ENCODE peak calls at places on chromosomes 1 and 21, in eight cellular contexts. One of them, this sample, is unnamed. For H3K4me1, the result is how much of the 10 kb centered on the place peaks cover.

GRCh38 chr1:229129306-229130027 is 141.4 kb upstream of the RAB4A start:
- DNase-seq in colonic mucosa: no peak
- DNase-seq in heart left ventricle: no peak
- DNase-seq in CD4-positive, alpha-beta memory T cell: peak
- DNase-seq in HCT116: no peak
- DNase-seq in psoas muscle: no peak
- DNase-seq in A549: no peak
- DNase-seq in transverse colon: peak
- DNase-seq in this sample: no peak

GRCh38 chr1:109620890-109621289 is 1.3 kb downstream of the AMPD2 start:
- DNase-seq in CD4-positive, alpha-beta memory T cell: peak
- DNase-seq in heart left ventricle: peak
- DNase-seq in HCT116: peak
- DNase-seq in A549: peak
- DNase-seq in transverse colon: peak
- DNase-seq in psoas muscle: peak
- DNase-seq in colonic mucosa: peak
- DNase-seq in this sample: peak

GRCh38 chr1:63662846-63663245 is 69.6 kb downstream of the PGM1 start:
- DNase-seq in CD4-positive, alpha-beta memory T cell: no peak
- DNase-seq in HCT116: peak
- DNase-seq in colonic mucosa: no peak
- DNase-seq in transverse colon: no peak
- DNase-seq in psoas muscle: no peak
- DNase-seq in A549: peak
- DNase-seq in heart left ventricle: no peak
- DNase-seq in this sample: no peak

GRCh38 chr1:172999349-172999748 is 51.4 kb downstream of the TNFSF18 start:
- DNase-seq in A549: no peak
- DNase-seq in psoas muscle: no peak
- DNase-seq in colonic mucosa: no peak
- DNase-seq in heart left ventricle: no peak
- DNase-seq in HCT116: no peak
- DNase-seq in transverse colon: no peak
- DNase-seq in CD4-positive, alpha-beta memory T cell: no peak
- DNase-seq in this sample: no peak

GRCh38 chr1:91523462-91523861 is 22.8 kb downstream of the CDC7 start:
- DNase-seq in colonic mucosa: no peak
- DNase-seq in transverse colon: no peak
- DNase-seq in heart left ventricle: no peak
- DNase-seq in CD4-positive, alpha-beta memory T cell: no peak
- DNase-seq in psoas muscle: no peak
- DNase-seq in HCT116: no peak
- DNase-seq in A549: peak
- DNase-seq in this sample: no peak

GRCh38 chr1:152577168-152577567 is 3.1 kb downstream of the LCE3D start:
- DNase-seq in CD4-positive, alpha-beta memory T cell: no peak
- DNase-seq in HCT116: no peak
- DNase-seq in colonic mucosa: no peak
- DNase-seq in transverse colon: no peak
- DNase-seq in A549: no peak
- DNase-seq in psoas muscle: no peak
- DNase-seq in heart left ventricle: no peak
- DNase-seq in this sample: no peak

GRCh38 chr21:34846601-34847112 is 177.9 kb downstream of the CLIC6 start:
- DNase-seq in colonic mucosa: peak
- DNase-seq in CD4-positive, alpha-beta memory T cell: no peak
- DNase-seq in transverse colon: peak
- DNase-seq in heart left ventricle: no peak
- DNase-seq in A549: peak
- DNase-seq in HCT116: peak
- DNase-seq in psoas muscle: peak
- DNase-seq in this sample: no peak

GRCh38 chr21:36388835-36389234 is 3.6 kb downstream of the CHAF1B start:
- DNase-seq in colonic mucosa: no peak
- DNase-seq in heart left ventricle: no peak
- DNase-seq in CD4-positive, alpha-beta memory T cell: no peak
- DNase-seq in transverse colon: no peak
- DNase-seq in psoas muscle: no peak
- DNase-seq in A549: peak
- DNase-seq in HCT116: no peak
- DNase-seq in this sample: no peak

GRCh38 chr21:42314616-42315295 is 453 bp downstream of the TFF3 start:
- DNase-seq in A549: no peak
- DNase-seq in psoas muscle: no peak
- DNase-seq in colonic mucosa: peak
- DNase-seq in HCT116: no peak
- DNase-seq in transverse colon: peak
- DNase-seq in CD4-positive, alpha-beta memory T cell: no peak
- DNase-seq in heart left ventricle: no peak
- DNase-seq in this sample: no peak

GRCh38 chr1:109762039-109762585 is 1.6 kb downstream of the EPS8L3 start:
- DNase-seq in A549: no peak
- DNase-seq in psoas muscle: no peak
- DNase-seq in CD4-positive, alpha-beta memory T cell: no peak
- DNase-seq in HCT116: no peak
- DNase-seq in heart left ventricle: no peak
- DNase-seq in colonic mucosa: peak
- DNase-seq in transverse colon: peak
- DNase-seq in this sample: peak

GRCh38 chr21:8991088-8991907 is 1530.1 kb upstream of the TPTE start:
- DNase-seq in A549: peak
- DNase-seq in HCT116: no peak
- DNase-seq in psoas muscle: no peak
- DNase-seq in transverse colon: no peak
- DNase-seq in heart left ventricle: no peak
- DNase-seq in colonic mucosa: no peak
- DNase-seq in CD4-positive, alpha-beta memory T cell: no peak
- DNase-seq in this sample: no peak

GRCh38 chr21:31316488-31317169 is 27.4 kb downstream of the TIAM1 start:
- DNase-seq in psoas muscle: no peak
- DNase-seq in A549: no peak
- DNase-seq in colonic mucosa: no peak
- DNase-seq in heart left ventricle: no peak
- DNase-seq in transverse colon: no peak
- DNase-seq in CD4-positive, alpha-beta memory T cell: no peak
- DNase-seq in HCT116: peak
- DNase-seq in this sample: no peak

GRCh38 chr1:218467101-218467728 is 122.1 kb downstream of the TGFB2 start:
- DNase-seq in psoas muscle: no peak
- DNase-seq in colonic mucosa: no peak
- DNase-seq in heart left ventricle: no peak
- DNase-seq in CD4-positive, alpha-beta memory T cell: no peak
- DNase-seq in HCT116: no peak
- DNase-seq in transverse colon: no peak
- DNase-seq in A549: no peak
- DNase-seq in this sample: no peak

GRCh38 chr1:15429701-15430149 is 8.5 kb upstream of the CTRC start:
- DNase-seq in HCT116: no peak
- DNase-seq in A549: peak
- DNase-seq in CD4-positive, alpha-beta memory T cell: no peak
- DNase-seq in heart left ventricle: no peak
- DNase-seq in colonic mucosa: no peak
- DNase-seq in transverse colon: no peak
- DNase-seq in psoas muscle: no peak
- DNase-seq in this sample: no peak

GRCh38 chr1:209705033-209705589 is 465 bp downstream of the HSD11B1 start:
- DNase-seq in heart left ventricle: no peak
- DNase-seq in HCT116: no peak
- DNase-seq in CD4-positive, alpha-beta memory T cell: no peak
- DNase-seq in colonic mucosa: no peak
- DNase-seq in A549: no peak
- DNase-seq in transverse colon: no peak
- DNase-seq in psoas muscle: no peak
- DNase-seq in this sample: no peak

GRCh38 chr1:193372553-193372952 is 186.1 kb upstream of the B3GALT2 start:
- DNase-seq in psoas muscle: no peak
- DNase-seq in transverse colon: no peak
- DNase-seq in heart left ventricle: no peak
- DNase-seq in CD4-positive, alpha-beta memory T cell: no peak
- DNase-seq in A549: no peak
- DNase-seq in HCT116: no peak
- DNase-seq in colonic mucosa: no peak
- DNase-seq in this sample: no peak

GRCh38 chr1:193366764-193367507 is 180.5 kb upstream of the B3GALT2 start:
- DNase-seq in HCT116: no peak
- DNase-seq in heart left ventricle: no peak
- DNase-seq in A549: no peak
- DNase-seq in transverse colon: no peak
- DNase-seq in colonic mucosa: no peak
- DNase-seq in psoas muscle: no peak
- DNase-seq in CD4-positive, alpha-beta memory T cell: no peak
- DNase-seq in this sample: no peak

GRCh38 chr1:193368302-193368701 is 181.9 kb upstream of the B3GALT2 start:
- DNase-seq in transverse colon: no peak
- DNase-seq in heart left ventricle: no peak
- DNase-seq in CD4-positive, alpha-beta memory T cell: peak
- DNase-seq in psoas muscle: no peak
- DNase-seq in colonic mucosa: no peak
- DNase-seq in A549: no peak
- DNase-seq in HCT116: no peak
- DNase-seq in this sample: no peak

GRCh38 chr1:193367863-193368262 is 181.4 kb upstream of the B3GALT2 start:
- DNase-seq in colonic mucosa: no peak
- DNase-seq in transverse colon: no peak
- DNase-seq in A549: no peak
- DNase-seq in psoas muscle: no peak
- DNase-seq in CD4-positive, alpha-beta memory T cell: peak
- DNase-seq in heart left ventricle: no peak
- DNase-seq in HCT116: no peak
- DNase-seq in this sample: no peak
- H3K4me1 ChIP-seq in colonic mucosa: under half
- H3K4me1 ChIP-seq in transverse colon: under half
- H3K4me1 ChIP-seq in A549: under half
- H3K4me1 ChIP-seq in psoas muscle: under half
- H3K4me1 ChIP-seq in CD4-positive, alpha-beta memory T cell: under half
- H3K4me1 ChIP-seq in heart left ventricle: under half
- H3K4me1 ChIP-seq in HCT116: under half
- H3K4me1 ChIP-seq in this sample: under half

DNA sequence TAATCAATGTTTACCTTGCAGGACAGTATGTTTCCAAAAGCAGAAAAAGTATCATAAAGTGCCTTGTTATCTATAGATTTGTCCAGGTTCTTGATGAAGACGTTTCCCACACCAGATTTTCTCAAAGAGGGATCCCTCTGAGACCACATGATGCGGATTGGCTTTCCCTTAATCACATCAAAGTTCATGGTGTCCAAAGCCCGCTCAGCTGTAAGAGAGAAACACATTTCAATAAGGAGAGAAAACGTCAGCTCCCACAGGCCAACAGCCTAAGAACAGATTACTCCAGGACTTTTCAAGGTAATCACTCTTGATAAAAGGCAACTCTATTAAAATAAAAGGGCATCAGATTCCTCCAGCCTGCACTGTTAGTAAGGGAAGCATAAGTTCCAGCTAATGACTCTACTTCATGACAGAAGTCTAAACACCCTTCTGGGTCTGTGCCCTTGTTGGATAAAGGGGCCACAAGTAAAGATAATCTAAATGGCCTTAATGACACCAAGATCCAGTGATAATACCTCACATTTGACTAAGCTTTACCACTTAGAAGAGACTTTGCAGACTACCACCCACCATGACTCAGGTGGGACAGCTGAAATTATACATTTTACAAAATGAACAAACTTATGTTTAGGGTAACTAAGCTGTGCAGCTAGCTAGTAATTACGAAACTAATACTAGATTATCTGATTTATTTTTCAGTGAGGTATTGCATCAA is 4.1 kb downstream of the PABPC4 start:
- DNase-seq in HCT116: no peak
- DNase-seq in CD4-positive, alpha-beta memory T cell: no peak
- DNase-seq in heart left ventricle: no peak
- DNase-seq in psoas muscle: no peak
- DNase-seq in transverse colon: no peak
- DNase-seq in A549: no peak
- DNase-seq in colonic mucosa: no peak
- DNase-seq in this sample: no peak
- H3K4me1 ChIP-seq in HCT116: under half
- H3K4me1 ChIP-seq in CD4-positive, alpha-beta memory T cell: under half
- H3K4me1 ChIP-seq in heart left ventricle: under half
- H3K4me1 ChIP-seq in psoas muscle: under half
- H3K4me1 ChIP-seq in transverse colon: under half
- H3K4me1 ChIP-seq in A549: under half
- H3K4me1 ChIP-seq in colonic mucosa: under half
- H3K4me1 ChIP-seq in this sample: under half

GRCh38 chr1:167630568-167631385 is 745 bp downstream of the RCSD1 start:
- DNase-seq in psoas muscle: no peak
- DNase-seq in colonic mucosa: no peak
- DNase-seq in transverse colon: peak
- DNase-seq in HCT116: no peak
- DNase-seq in heart left ventricle: no peak
- DNase-seq in CD4-positive, alpha-beta memory T cell: peak
- DNase-seq in A549: no peak
- DNase-seq in this sample: no peak

GRCh38 chr1:167631386-167631941 is 1.4 kb downstream of the RCSD1 start:
- DNase-seq in CD4-positive, alpha-beta memory T cell: no peak
- DNase-seq in transverse colon: no peak
- DNase-seq in colonic mucosa: no peak
- DNase-seq in heart left ventricle: no peak
- DNase-seq in psoas muscle: no peak
- DNase-seq in A549: no peak
- DNase-seq in HCT116: no peak
- DNase-seq in this sample: no peak

GRCh38 chr1:167629681-167630567 is at the start of gene RCSD1:
- DNase-seq in heart left ventricle: peak
- DNase-seq in HCT116: no peak
- DNase-seq in psoas muscle: peak
- DNase-seq in A549: no peak
- DNase-seq in CD4-positive, alpha-beta memory T cell: peak
- DNase-seq in colonic mucosa: no peak
- DNase-seq in transverse colon: peak
- DNase-seq in this sample: no peak

GRCh38 chr1:167633258-167633944 is 3.4 kb downstream of the RCSD1 start:
- DNase-seq in CD4-positive, alpha-beta memory T cell: no peak
- DNase-seq in heart left ventricle: no peak
- DNase-seq in colonic mucosa: no peak
- DNase-seq in psoas muscle: no peak
- DNase-seq in transverse colon: no peak
- DNase-seq in A549: no peak
- DNase-seq in HCT116: no peak
- DNase-seq in this sample: no peak

GRCh38 chr1:167631987-167632680 is 2.1 kb downstream of the RCSD1 start:
- DNase-seq in HCT116: no peak
- DNase-seq in psoas muscle: no peak
- DNase-seq in CD4-positive, alpha-beta memory T cell: no peak
- DNase-seq in transverse colon: peak
- DNase-seq in colonic mucosa: no peak
- DNase-seq in heart left ventricle: no peak
- DNase-seq in A549: no peak
- DNase-seq in this sample: no peak
- H3K4me1 ChIP-seq in HCT116: under half
- H3K4me1 ChIP-seq in psoas muscle: half or more
- H3K4me1 ChIP-seq in CD4-positive, alpha-beta memory T cell: half or more
- H3K4me1 ChIP-seq in transverse colon: under half
- H3K4me1 ChIP-seq in colonic mucosa: under half
- H3K4me1 ChIP-seq in heart left ventricle: half or more
- H3K4me1 ChIP-seq in A549: under half
- H3K4me1 ChIP-seq in this sample: under half

DNA sequence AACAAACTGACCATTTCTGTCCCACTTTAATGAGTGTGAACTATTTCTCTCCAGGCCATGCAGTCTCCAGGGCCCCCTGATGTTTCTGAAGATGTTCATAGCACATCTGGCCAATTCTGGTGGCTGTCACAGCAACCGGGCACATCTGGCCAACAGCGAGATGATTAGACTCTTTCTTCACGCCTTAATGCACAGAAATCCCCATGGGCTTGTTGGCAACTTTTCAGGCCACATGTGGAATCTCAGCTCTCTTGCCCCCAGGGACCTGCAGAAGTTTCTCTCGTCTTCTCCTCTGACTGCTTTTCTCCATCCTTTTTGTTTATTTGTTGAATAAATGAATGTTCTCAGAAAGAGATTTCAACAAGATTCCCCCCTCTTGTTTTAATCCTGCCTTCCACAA is 71.2 kb upstream of the HMGB4 start:
- DNase-seq in CD4-positive, alpha-beta memory T cell: no peak
- DNase-seq in heart left ventricle: no peak
- DNase-seq in psoas muscle: no peak
- DNase-seq in transverse colon: no peak
- DNase-seq in HCT116: no peak
- DNase-seq in colonic mucosa: no peak
- DNase-seq in A549: no peak
- DNase-seq in this sample: no peak
- H3K4me1 ChIP-seq in CD4-positive, alpha-beta memory T cell: under half
- H3K4me1 ChIP-seq in heart left ventricle: under half
- H3K4me1 ChIP-seq in psoas muscle: under half
- H3K4me1 ChIP-seq in transverse colon: under half
- H3K4me1 ChIP-seq in HCT116: under half
- H3K4me1 ChIP-seq in colonic mucosa: under half
- H3K4me1 ChIP-seq in A549: under half
- H3K4me1 ChIP-seq in this sample: under half

This sample was measured in tibial artery.